ENCODE peak calls at places on chromosomes 1 and 21, in four cellular contexts. One of them, this sample, is unnamed.

GRCh38 chr1:50270926-50271325 is 152.3 kb downstream of the DMRTA2 start:
- DNase-seq in H1: no peak
- DNase-seq in HepG2: no peak
- DNase-seq in HCT116: no peak
- DNase-seq in this sample: no peak

GRCh38 chr1:59638172-59638800 is 176.5 kb upstream of the HOOK1 start:
- DNase-seq in HCT116: no peak
- DNase-seq in HepG2: peak; percentile 81
- DNase-seq in H1: no peak
- DNase-seq in this sample: no peak

GRCh38 chr1:237205400-237206064 is 163.5 kb downstream of the RYR2 start:
- DNase-seq in HepG2: no peak
- DNase-seq in H1: no peak
- DNase-seq in HCT116: no peak
- DNase-seq in this sample: no peak

GRCh38 chr1:201260236-201260591 is 23.1 kb upstream of the PKP1 start:
- DNase-seq in H1: no peak
- DNase-seq in HCT116: no peak
- DNase-seq in HepG2: no peak
- DNase-seq in this sample: no peak

GRCh38 chr1:82139751-82140468 is 339.2 kb downstream of the ADGRL2 start:
- DNase-seq in H1: no peak
- DNase-seq in HepG2: no peak
- DNase-seq in HCT116: no peak
- DNase-seq in this sample: no peak

GRCh38 chr1:156102634-156103511 is 11.6 kb upstream of the LMNA start:
- DNase-seq in H1: no peak
- DNase-seq in HepG2: peak; percentile 45
- DNase-seq in HCT116: no peak
- DNase-seq in this sample: no peak

GRCh38 chr21:44548922-44549321 is 2.4 kb downstream of the KRTAP10-2 start:
- DNase-seq in HepG2: no peak
- DNase-seq in H1: peak; percentile 51
- DNase-seq in HCT116: no peak
- DNase-seq in this sample: no peak

GRCh38 chr1:177669161-177669560 is 300.7 kb downstream of the SEC16B start:
- DNase-seq in HCT116: no peak
- DNase-seq in H1: no peak
- DNase-seq in HepG2: no peak
- DNase-seq in this sample: no peak

GRCh38 chr21:42389449-42389835 is 6.4 kb downstream of the TMPRSS3 start:
- DNase-seq in HCT116: no peak
- DNase-seq in H1: no peak
- DNase-seq in HepG2: peak; percentile 87
- DNase-seq in this sample: no peak

GRCh38 chr1:56526571-56527174 is 52.7 kb downstream of the PLPP3 start:
- DNase-seq in H1: no peak
- DNase-seq in HepG2: no peak
- DNase-seq in HCT116: no peak
- DNase-seq in this sample: no peak

GRCh38 chr1:202662081-202662480 is 48.2 kb downstream of the SYT2 start:
- DNase-seq in H1: no peak
- DNase-seq in HepG2: no peak
- DNase-seq in HCT116: no peak
- DNase-seq in this sample: no peak

GRCh38 chr1:40315795-40316594 is 1.1 kb downstream of the COL9A2 start:
- DNase-seq in HepG2: no peak
- DNase-seq in HCT116: no peak
- DNase-seq in H1: no peak
- DNase-seq in this sample: no peak

GRCh38 chr1:31376374-31377134 is 3.7 kb upstream of the FABP3 start:
- DNase-seq in H1: no peak
- DNase-seq in HepG2: peak; percentile 32
- DNase-seq in HCT116: no peak
- DNase-seq in this sample: peak; percentile 52

GRCh38 chr1:94061513-94062443 is 59.2 kb downstream of the ABCA4 start:
- DNase-seq in H1: no peak
- DNase-seq in HepG2: peak; percentile 97
- DNase-seq in HCT116: peak; percentile 67
- DNase-seq in this sample: peak; percentile 55
- TF ChIP-seq FOSL1 in H1: no peak
- TF ChIP-seq FOSL1 in HepG2: no peak
- TF ChIP-seq FOSL1 in HCT116: no peak
- TF ChIP-seq FOSL1 in this sample: no peak

DNA sequence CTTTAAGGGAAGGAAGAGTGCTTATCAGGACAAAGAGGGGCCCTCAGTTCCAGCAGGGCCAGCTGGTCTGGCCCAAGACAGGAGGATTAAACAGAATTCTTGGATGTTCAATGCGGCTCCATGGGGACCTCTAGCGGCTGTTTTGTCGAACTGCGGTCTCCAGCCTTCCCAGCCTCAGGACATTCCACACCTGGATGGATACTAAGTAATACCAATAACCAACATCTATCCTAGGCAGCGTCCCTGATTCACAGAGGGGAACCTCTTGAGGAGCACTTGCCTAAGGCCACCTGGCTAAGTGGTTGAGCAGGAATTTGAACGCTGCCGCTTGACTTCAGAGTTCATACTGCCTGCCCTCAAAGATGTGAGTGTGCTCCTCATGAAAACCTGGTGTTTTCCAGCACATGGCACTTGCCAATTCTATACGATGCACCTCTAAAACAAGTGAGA is 15.5 kb upstream of the CD247 start:
- DNase-seq in HCT116: peak; percentile 48
- DNase-seq in H1: peak; percentile 56
- DNase-seq in HepG2: peak; percentile 54
- DNase-seq in this sample: peak; percentile 87
- TF ChIP-seq FOSL1 in HCT116: no peak
- TF ChIP-seq FOSL1 in H1: no peak
- TF ChIP-seq FOSL1 in HepG2: no peak
- TF ChIP-seq FOSL1 in this sample: no peak

GRCh38 chr1:166167395-166167922 is 658 bp upstream of the FAM78B start:
- DNase-seq in H1: no peak
- DNase-seq in HCT116: no peak
- DNase-seq in HepG2: no peak
- DNase-seq in this sample: no peak
- TF ChIP-seq FOSL1 in H1: no peak
- TF ChIP-seq FOSL1 in HCT116: no peak
- TF ChIP-seq FOSL1 in HepG2: no peak
- TF ChIP-seq FOSL1 in this sample: no peak

GRCh38 chr1:11784993-11785769 is 20.6 kb downstream of the MTHFR start:
- DNase-seq in H1: peak; percentile 84
- DNase-seq in HepG2: peak; percentile 64
- DNase-seq in HCT116: peak; percentile 19
- DNase-seq in this sample: peak; percentile 93
- TF ChIP-seq FOSL1 in H1: peak; percentile 91
- TF ChIP-seq FOSL1 in HepG2: no peak
- TF ChIP-seq FOSL1 in HCT116: no peak
- TF ChIP-seq FOSL1 in this sample: no peak

GRCh38 chr1:199490804-199491527 is 536.5 kb upstream of the NR5A2 start:
- DNase-seq in HepG2: no peak
- DNase-seq in HCT116: peak; percentile 4
- DNase-seq in H1: no peak
- DNase-seq in this sample: no peak
- TF ChIP-seq FOSL1 in HepG2: no peak
- TF ChIP-seq FOSL1 in HCT116: no peak
- TF ChIP-seq FOSL1 in H1: no peak
- TF ChIP-seq FOSL1 in this sample: no peak

DNA sequence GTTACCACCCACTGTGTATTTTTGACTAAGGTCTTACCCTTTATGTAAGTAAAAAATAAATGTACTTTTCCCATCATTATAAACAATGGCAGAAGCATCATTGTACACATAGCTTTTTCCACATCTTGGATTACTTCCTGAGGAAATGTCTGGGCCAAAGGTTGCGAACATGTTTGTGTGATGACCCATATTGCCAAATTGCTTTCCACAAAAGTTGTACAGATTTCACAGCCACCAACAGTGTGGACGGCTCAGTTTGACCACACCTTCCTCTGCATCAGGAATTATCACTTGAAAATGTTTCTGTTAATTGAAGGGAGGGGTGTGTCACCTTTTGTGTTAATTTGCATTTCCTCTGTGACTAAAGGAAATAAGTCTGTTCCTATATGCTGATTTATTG is 25.7 kb downstream of the AKNAD1 start:
- DNase-seq in HCT116: no peak
- DNase-seq in H1: no peak
- DNase-seq in HepG2: no peak
- DNase-seq in this sample: no peak
- TF ChIP-seq FOSL1 in HCT116: no peak
- TF ChIP-seq FOSL1 in H1: no peak
- TF ChIP-seq FOSL1 in HepG2: no peak
- TF ChIP-seq FOSL1 in this sample: no peak

This sample was measured in K562.